ENCODE peak calls at places on chromosome 13, in eight cellular contexts. B is activated CD4-positive, alpha-beta T cell treated with anti-CD3 and anti-CD28 coated beads for 1 hour; P is adrenal gland; R is activated CD8-positive, alpha-beta T cell treated with anti-CD3 and anti-CD28 coated beads for 36 hours; U is neural crest cell; X is ELR; M is HFF-Myc; Y is mucosa of descending colon. N is an unnamed sample.

GRCh38 chr13:94712812-94713555 is 639 bp upstream of the SOX21 start:
- DNase-seq in X (peak), B (no peak), R (no peak), M (no peak), P (no peak), Y (no peak), U (peak), N (no peak)

GRCh38 chr13:79723462-79724116 is 242.6 kb downstream of the NDFIP2 start:
- DNase-seq in M (no peak), B (no peak), R (no peak), P (no peak), X (no peak), Y (no peak), U (no peak), N (no peak)

GRCh38 chr13:30362869-30363268 is 55.5 kb upstream of the KATNAL1 start:
- DNase-seq in X (no peak), M (no peak), Y (no peak), B (no peak), P (no peak), R (no peak), U (no peak), N (no peak)

GRCh38 chr13:84896128-84896527 is 903.1 kb downstream of the SLITRK6 start:
- DNase-seq in B (no peak), R (peak), P (peak), U (peak), Y (no peak), X (peak), M (peak), N (peak)

GRCh38 chr13:31878955-31879354 is 139.6 kb downstream of the RXFP2 start:
- DNase-seq in U (no peak), X (no peak), B (no peak), M (no peak), Y (no peak), R (no peak), P (no peak), N (no peak)

GRCh38 chr13:111201304-111201940 is 86.3 kb downstream of the ARHGEF7 start:
- DNase-seq in M (no peak), Y (no peak), U (no peak), X (no peak), P (no peak), R (no peak), B (no peak), N (no peak)

GRCh38 chr13:49897713-49898112 is 38.4 kb downstream of the SPRYD7 start:
- DNase-seq in U (no peak), Y (no peak), M (no peak), X (no peak), R (no peak), B (no peak), P (no peak), N (no peak)

GRCh38 chr13:41694902-41695301 is 237.6 kb downstream of the RGCC start:
- DNase-seq in X (peak), U (no peak), Y (no peak), R (no peak), B (no peak), P (peak), M (peak), N (peak)

GRCh38 chr13:32581177-32581786 is 5.0 kb upstream of the PDS5B start:
- DNase-seq in Y (no peak), X (peak), B (no peak), U (no peak), M (no peak), R (no peak), P (no peak), N (peak)

GRCh38 chr13:87274209-87274819 is 396.9 kb upstream of the SLITRK5 start:
- DNase-seq in X (peak), B (no peak), P (peak), U (peak), R (peak), Y (no peak), M (no peak), N (peak)

GRCh38 chr13:51976423-51976822 is 34.8 kb downstream of the ATP7B start:
- DNase-seq in P (no peak), M (no peak), X (peak), R (no peak), Y (no peak), B (no peak), U (no peak), N (peak)

GRCh38 chr13:114272977-114273376 is 8.4 kb upstream of the UPF3A start:
- DNase-seq in Y (no peak), M (no peak), B (no peak), P (no peak), U (no peak), X (no peak), R (no peak), N (no peak)

GRCh38 chr13:33490461-33491327 is 205.1 kb upstream of the STARD13 start:
- DNase-seq in Y (no peak), M (no peak), B (no peak), P (no peak), X (no peak), U (no peak), R (no peak), N (no peak)

GRCh38 chr13:42239644-42240043 is 32.3 kb upstream of the AKAP11 start:
- DNase-seq in R (no peak), P (no peak), U (no peak), X (peak), B (no peak), M (no peak), Y (no peak), N (no peak)

GRCh38 chr13:99988469-99989375 is 7.1 kb downstream of the ZIC2 start:
- DNase-seq in X (no peak), U (no peak), Y (no peak), P (no peak), M (no peak), B (no peak), R (no peak), N (no peak)

GRCh38 chr13:80161219-80161618 is 179.7 kb downstream of the SPRY2 start:
- DNase-seq in P (no peak), Y (no peak), R (no peak), B (no peak), M (no peak), U (no peak), X (no peak), N (no peak)

GRCh38 chr13:94344126-94344863 is 135.2 kb downstream of the DCT start:
- DNase-seq in Y (no peak), P (no peak), U (no peak), M (no peak), R (no peak), X (no peak), B (no peak), N (no peak)

GRCh38 chr13:54912367-54912766 is 1883.8 kb downstream of the OLFM4 start:
- DNase-seq in R (no peak), U (no peak), P (no peak), M (no peak), B (no peak), Y (no peak), X (no peak), N (no peak)

GRCh38 chr13:112875627-112876026 is 93.4 kb upstream of the MCF2L start:
- DNase-seq in U (no peak), R (no peak), X (no peak), B (no peak), P (no peak), Y (no peak), M (no peak), N (no peak)

N was measured in RKO.